ENCODE peak calls at places on chromosomes 2 and 18, in six cellular contexts. I is tibial nerve, G is AG04449, W is spleen, L is kidney, H is PC-9. D is an unnamed sample.

GRCh38 chr2:143284087-143284675 is 155.0 kb downstream of the ARHGAP15 start:
- DNase-seq in H (no peak), L (no peak), G (no peak), W (no peak), I (no peak), D (no peak)

GRCh38 chr18:78420116-78420515 is 559.5 kb upstream of the SALL3 start:
- DNase-seq in L (no peak), I (no peak), G (no peak), W (no peak), H (no peak), D (no peak)

GRCh38 chr2:164932377-164932776 is 22.9 kb downstream of the SLC38A11 start:
- DNase-seq in G (no peak), W (no peak), I (no peak), L (no peak), H (no peak), D (no peak)

GRCh38 chr18:48455555-48456478 is 46.6 kb upstream of the ZBTB7C start:
- DNase-seq in H (peak; percentile 99), I (no peak), L (peak; percentile 72), G (peak; percentile 85), W (no peak), D (no peak)

GRCh38 chr2:129734343-129735034 is 245.0 kb upstream of the RAB6C start:
- DNase-seq in H (no peak), W (no peak), L (no peak), I (no peak), G (no peak), D (no peak)

GRCh38 chr2:45922577-45922988 is 271.1 kb downstream of the PRKCE start:
- DNase-seq in L (no peak), H (peak; percentile 61), I (no peak), W (no peak), G (no peak), D (no peak)

GRCh38 chr2:79702934-79703333 is 190.1 kb downstream of the CTNNA2 start:
- DNase-seq in W (no peak), H (no peak), G (no peak), L (no peak), I (no peak), D (no peak)

GRCh38 chr2:111702119-111702808 is 181.7 kb downstream of the ANAPC1 start:
- DNase-seq in H (peak; percentile 56), L (no peak), I (no peak), G (no peak), W (no peak), D (no peak)

GRCh38 chr18:79578396-79579260 is 101.0 kb upstream of the CTDP1 start:
- DNase-seq in H (no peak), W (peak; percentile 73), L (peak; percentile 57), I (no peak), G (no peak), D (no peak)

GRCh38 chr2:74147729-74148456 is at the start of gene BOLA3:
- DNase-seq in W (peak; percentile 97), G (no peak), H (peak; percentile 67), I (peak; percentile 58), L (peak; percentile 95), D (peak; percentile 59)

GRCh38 chr2:149125031-149125725 is 86.7 kb downstream of the LYPD6B start:
- DNase-seq in L (no peak), H (no peak), G (no peak), I (no peak), W (no peak), D (no peak)

GRCh38 chr2:221848286-221848685 is 276.2 kb upstream of the EPHA4 start:
- DNase-seq in H (peak; percentile 95), G (no peak), I (no peak), W (no peak), L (no peak), D (no peak)

GRCh38 chr2:95730813-95731212 is 139.0 kb downstream of the TRIM43 start:
- DNase-seq in I (no peak), G (no peak), H (no peak), W (no peak), L (no peak), D (no peak)

GRCh38 chr18:76707534-76707933 is 114.8 kb upstream of the ZNF236 start:
- DNase-seq in W (no peak), H (no peak), I (no peak), G (no peak), L (no peak), D (no peak)

GRCh38 chr2:110101280-110101844 is 14.3 kb downstream of the MALL start:
- DNase-seq in W (peak; percentile 92), I (peak; percentile 89), G (peak; percentile 99), L (peak; percentile 99), H (peak; percentile 99), D (peak; percentile 46)

GRCh38 chr2:70985956-70986355 is 7.5 kb downstream of the ANKRD53 start:
- DNase-seq in G (no peak), H (no peak), W (peak; percentile 30), L (no peak), I (no peak), D (no peak)

GRCh38 chr2:217802261-217802660 is 200.5 kb downstream of the TNS1 start:
- DNase-seq in G (no peak), W (no peak), I (no peak), L (no peak), H (no peak), D (no peak)

GRCh38 chr2:19607931-19608762 is 249.7 kb upstream of the OSR1 start:
- DNase-seq in H (peak; percentile 85), I (no peak), G (peak; percentile 56), L (no peak), W (no peak), D (no peak)

GRCh38 chr2:96386470-96386869 is 50.9 kb downstream of the NCAPH start:
- DNase-seq in W (no peak), H (no peak), I (no peak), L (no peak), G (no peak), D (no peak)

GRCh38 chr2:33378551-33379220 is 97.8 kb upstream of the RASGRP3 start:
- DNase-seq in W (no peak), G (no peak), L (no peak), H (no peak), I (no peak), D (no peak)

GRCh38 chr2:203782262-203782976 is 76.0 kb downstream of the CD28 start:
- DNase-seq in L (no peak), I (peak; percentile 21), H (peak; percentile 85), W (no peak), G (peak; percentile 92), D (no peak)

GRCh38 chr18:22609642-22610041 is 191.9 kb upstream of the CTAGE1 start:
- DNase-seq in W (no peak), I (peak; percentile 31), G (no peak), H (no peak), L (no peak), D (peak; percentile 59)

GRCh38 chr2:10382313-10383061 is 65.6 kb downstream of the ODC1 start:
- DNase-seq in L (no peak), W (peak; percentile 93), I (peak; percentile 14), H (no peak), G (no peak), D (no peak)

GRCh38 chr2:63347361-63347760 is 240.9 kb downstream of the WDPCP start:
- DNase-seq in I (no peak), L (no peak), H (no peak), W (no peak), G (no peak), D (no peak)

GRCh38 chr2:6556755-6557154 is 309.0 kb downstream of the CMPK2 start:
- DNase-seq in I (no peak), G (no peak), H (peak; percentile 66), W (no peak), L (no peak), D (no peak)

GRCh38 chr2:50615296-50615695 is 416.6 kb downstream of the NRXN1 start:
- DNase-seq in I (no peak), W (no peak), L (no peak), G (no peak), H (no peak), D (no peak)

DNA sequence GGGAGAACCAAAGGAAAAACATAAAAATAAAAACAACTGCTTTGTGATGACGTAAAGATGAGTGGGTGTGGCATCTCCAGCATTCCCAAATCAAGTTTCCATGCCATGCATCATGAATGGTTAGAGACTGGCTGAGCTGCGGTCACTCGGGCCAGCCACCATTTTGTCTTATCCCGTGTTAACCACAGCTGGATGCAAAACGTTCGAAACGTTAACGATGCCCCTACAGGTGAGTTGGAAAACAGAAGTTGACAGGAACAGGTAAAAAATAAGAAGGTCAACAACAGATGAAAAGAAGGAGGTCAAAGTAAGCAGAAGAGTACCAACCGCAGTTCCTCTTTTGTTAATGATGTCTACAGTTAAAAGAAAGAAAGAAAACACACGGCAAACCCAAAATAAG is 411.1 kb downstream of the NRXN1 start:
- DNase-seq in L (no peak), H (no peak), W (no peak), G (no peak), I (no peak), D (no peak)
- TF ChIP-seq CTCF in L (no peak), H (no peak), W (no peak), G (no peak), I (no peak), D (no peak)

DNA sequence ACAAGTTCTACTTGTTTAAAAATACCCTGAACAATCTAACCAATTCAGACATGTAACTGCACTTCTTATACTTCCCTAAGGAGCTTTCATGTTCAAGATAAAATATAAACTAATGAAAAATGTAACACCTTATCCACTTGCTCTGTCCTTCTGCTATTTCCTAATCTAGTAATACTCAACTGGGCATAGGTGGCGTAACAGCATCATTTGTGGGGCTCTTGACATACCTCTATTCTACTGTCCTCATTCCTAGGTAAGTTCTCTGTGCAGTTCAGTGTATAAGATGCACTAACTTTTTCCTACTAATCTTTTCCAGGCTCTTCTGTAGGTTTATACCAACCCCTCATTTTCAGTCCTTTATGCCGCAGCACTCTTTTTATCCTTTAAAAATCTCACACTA is 36.7 kb downstream of the PRKD3 start:
- DNase-seq in I (no peak), W (no peak), L (no peak), G (no peak), H (no peak), D (no peak)
- TF ChIP-seq CTCF in I (no peak), W (no peak), L (peak; percentile 10), G (no peak), H (peak; percentile 45), D (no peak)

DNA sequence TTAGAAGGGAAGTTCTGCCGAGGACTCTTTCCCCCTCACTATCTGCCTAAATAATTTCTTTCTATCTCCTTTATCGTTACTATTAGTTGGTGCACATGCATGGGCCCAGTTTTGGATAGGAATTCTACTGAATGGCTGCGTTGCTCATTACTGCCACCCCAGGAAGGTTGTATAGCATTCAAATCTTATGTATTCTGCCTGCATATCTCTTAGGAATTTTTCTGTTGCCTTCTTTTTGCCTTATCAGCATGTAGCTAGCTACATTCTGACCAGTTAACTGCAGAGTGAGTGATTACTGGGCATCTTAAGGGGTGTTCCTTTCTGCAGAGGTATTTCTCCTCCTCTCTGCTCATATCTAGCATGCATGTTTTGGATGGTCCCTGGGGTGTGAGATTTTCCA is 239.6 kb downstream of the TDRD15 start:
- DNase-seq in L (no peak), W (no peak), G (no peak), H (no peak), I (no peak), D (no peak)
- TF ChIP-seq CTCF in L (no peak), W (no peak), G (no peak), H (peak; percentile 28), I (no peak), D (no peak)

GRCh38 chr18:52426041-52426440 is 86.0 kb downstream of the DCC start:
- DNase-seq in H (no peak), G (no peak), W (no peak), I (no peak), L (no peak), D (no peak)

GRCh38 chr18:52427521-52428175 is 87.7 kb downstream of the DCC start:
- DNase-seq in H (no peak), L (no peak), G (no peak), W (no peak), I (no peak), D (no peak)

GRCh38 chr18:52426462-52426861 is 86.5 kb downstream of the DCC start:
- DNase-seq in W (no peak), H (no peak), G (no peak), L (no peak), I (no peak), D (no peak)

GRCh38 chr18:52422985-52423601 is 83.1 kb downstream of the DCC start:
- DNase-seq in W (no peak), H (no peak), I (no peak), G (no peak), L (no peak), D (no peak)
- TF ChIP-seq CTCF in W (no peak), H (no peak), I (no peak), G (peak; percentile 6), L (no peak), D (no peak)

D was measured in mesothelial cell of epicardium.